ENCODE peak calls at places on chromosome 5, in nine cellular contexts. One of them, this sample, is unnamed.

GRCh38 chr5:144478532-144478931 is 307.9 kb downstream of the KCTD16 start:
- DNase-seq in sigmoid colon: no peak
- DNase-seq in A549: no peak
- DNase-seq in GM12878: no peak
- DNase-seq in SK-N-SH: no peak
- DNase-seq in ovary: no peak
- DNase-seq in tibial nerve: no peak
- DNase-seq in K562: no peak
- DNase-seq in transverse colon: no peak
- DNase-seq in this sample: no peak

GRCh38 chr5:168020522-168021294 is 270.7 kb upstream of the WWC1 start:
- DNase-seq in ovary: no peak
- DNase-seq in A549: no peak
- DNase-seq in sigmoid colon: no peak
- DNase-seq in K562: no peak
- DNase-seq in GM12878: no peak
- DNase-seq in SK-N-SH: no peak
- DNase-seq in tibial nerve: peak
- DNase-seq in transverse colon: no peak
- DNase-seq in this sample: no peak

GRCh38 chr5:163596536-163596935 is 91.1 kb downstream of the MAT2B start:
- DNase-seq in tibial nerve: no peak
- DNase-seq in A549: no peak
- DNase-seq in SK-N-SH: peak
- DNase-seq in ovary: no peak
- DNase-seq in sigmoid colon: no peak
- DNase-seq in K562: no peak
- DNase-seq in transverse colon: no peak
- DNase-seq in GM12878: no peak
- DNase-seq in this sample: no peak

GRCh38 chr5:109611505-109611904 is 78.2 kb upstream of the MAN2A1 start:
- DNase-seq in A549: no peak
- DNase-seq in transverse colon: no peak
- DNase-seq in SK-N-SH: no peak
- DNase-seq in K562: no peak
- DNase-seq in GM12878: no peak
- DNase-seq in ovary: no peak
- DNase-seq in sigmoid colon: no peak
- DNase-seq in tibial nerve: no peak
- DNase-seq in this sample: no peak

GRCh38 chr5:10856646-10857332 is 95.8 kb upstream of the DAP start:
- DNase-seq in sigmoid colon: no peak
- DNase-seq in transverse colon: peak
- DNase-seq in A549: peak
- DNase-seq in ovary: peak
- DNase-seq in SK-N-SH: peak
- DNase-seq in tibial nerve: peak
- DNase-seq in K562: peak
- DNase-seq in GM12878: no peak
- DNase-seq in this sample: peak

GRCh38 chr5:26945881-26946280 is 92.5 kb downstream of the CDH9 start:
- DNase-seq in tibial nerve: no peak
- DNase-seq in K562: no peak
- DNase-seq in transverse colon: no peak
- DNase-seq in A549: no peak
- DNase-seq in sigmoid colon: no peak
- DNase-seq in ovary: no peak
- DNase-seq in GM12878: no peak
- DNase-seq in SK-N-SH: no peak
- DNase-seq in this sample: no peak

GRCh38 chr5:126492939-126493338 is 69.7 kb downstream of the GRAMD2B start:
- DNase-seq in tibial nerve: no peak
- DNase-seq in sigmoid colon: no peak
- DNase-seq in GM12878: no peak
- DNase-seq in A549: peak
- DNase-seq in transverse colon: no peak
- DNase-seq in K562: peak
- DNase-seq in SK-N-SH: no peak
- DNase-seq in ovary: peak
- DNase-seq in this sample: no peak

GRCh38 chr5:111685969-111686368 is 71.0 kb downstream of the NREP start:
- DNase-seq in GM12878: no peak
- DNase-seq in ovary: no peak
- DNase-seq in tibial nerve: no peak
- DNase-seq in transverse colon: no peak
- DNase-seq in A549: peak
- DNase-seq in sigmoid colon: no peak
- DNase-seq in K562: peak
- DNase-seq in SK-N-SH: no peak
- DNase-seq in this sample: no peak

GRCh38 chr5:112854651-112855050 is 6.4 kb upstream of the SRP19 start:
- DNase-seq in SK-N-SH: no peak
- DNase-seq in ovary: no peak
- DNase-seq in K562: no peak
- DNase-seq in sigmoid colon: no peak
- DNase-seq in A549: no peak
- DNase-seq in GM12878: no peak
- DNase-seq in tibial nerve: no peak
- DNase-seq in transverse colon: no peak
- DNase-seq in this sample: no peak
- H3K4me3 ChIP-seq in SK-N-SH: no peak
- H3K4me3 ChIP-seq in ovary: no peak
- H3K4me3 ChIP-seq in K562: no peak
- H3K4me3 ChIP-seq in sigmoid colon: no peak
- H3K4me3 ChIP-seq in A549: no peak
- H3K4me3 ChIP-seq in GM12878: no peak
- H3K4me3 ChIP-seq in tibial nerve: no peak
- H3K4me3 ChIP-seq in transverse colon: no peak
- H3K4me3 ChIP-seq in this sample: no peak

DNA sequence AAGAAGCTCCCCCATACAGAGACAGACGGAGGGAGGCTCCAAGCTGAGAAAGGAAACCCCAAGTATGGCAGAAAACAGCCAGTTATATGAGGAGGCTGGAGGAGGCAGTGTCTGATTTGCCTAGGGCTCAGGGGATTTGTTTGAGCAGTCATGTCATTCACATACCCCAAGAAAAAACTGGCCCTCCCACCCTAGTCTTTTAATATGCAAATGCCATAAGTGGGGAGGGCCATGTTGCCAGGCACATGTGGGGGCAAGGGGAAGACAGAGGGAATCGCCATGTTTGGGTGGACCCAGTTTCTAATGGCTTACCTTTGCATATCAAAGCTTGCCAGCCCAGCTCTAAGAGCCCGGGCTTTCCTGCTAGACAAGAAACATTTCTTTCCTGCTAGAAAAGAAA is 1163.8 kb downstream of the TAF11L14 start:
- DNase-seq in SK-N-SH: no peak
- DNase-seq in sigmoid colon: no peak
- DNase-seq in K562: no peak
- DNase-seq in A549: no peak
- DNase-seq in GM12878: no peak
- DNase-seq in tibial nerve: no peak
- DNase-seq in ovary: no peak
- DNase-seq in transverse colon: no peak
- DNase-seq in this sample: no peak
- TF ChIP-seq EP300 in SK-N-SH: no peak
- TF ChIP-seq EP300 in sigmoid colon: no peak
- TF ChIP-seq EP300 in K562: no peak
- TF ChIP-seq EP300 in A549: no peak
- TF ChIP-seq EP300 in GM12878: no peak
- TF ChIP-seq EP300 in tibial nerve: no peak
- TF ChIP-seq EP300 in ovary: no peak
- TF ChIP-seq EP300 in transverse colon: no peak
- TF ChIP-seq EP300 in this sample: no peak

GRCh38 chr5:106843812-106844416 is 826.8 kb downstream of the EFNA5 start:
- DNase-seq in transverse colon: no peak
- DNase-seq in ovary: no peak
- DNase-seq in K562: no peak
- DNase-seq in sigmoid colon: no peak
- DNase-seq in GM12878: no peak
- DNase-seq in A549: peak
- DNase-seq in SK-N-SH: no peak
- DNase-seq in tibial nerve: no peak
- DNase-seq in this sample: no peak
- TF ChIP-seq CTCF in transverse colon: peak
- TF ChIP-seq CTCF in ovary: no peak
- TF ChIP-seq CTCF in K562: no peak
- TF ChIP-seq CTCF in sigmoid colon: no peak
- TF ChIP-seq CTCF in GM12878: peak
- TF ChIP-seq CTCF in A549: peak
- TF ChIP-seq CTCF in SK-N-SH: peak
- TF ChIP-seq CTCF in tibial nerve: no peak
- TF ChIP-seq CTCF in this sample: no peak

GRCh38 chr5:180251887-180252286 is 40.0 kb downstream of the MAPK9 start:
- DNase-seq in tibial nerve: no peak
- DNase-seq in transverse colon: no peak
- DNase-seq in SK-N-SH: no peak
- DNase-seq in K562: no peak
- DNase-seq in ovary: no peak
- DNase-seq in A549: no peak
- DNase-seq in GM12878: no peak
- DNase-seq in sigmoid colon: no peak
- DNase-seq in this sample: no peak

GRCh38 chr5:180250329-180250728 is 41.3 kb upstream of the RASGEF1C start:
- DNase-seq in A549: no peak
- DNase-seq in K562: no peak
- DNase-seq in sigmoid colon: no peak
- DNase-seq in GM12878: no peak
- DNase-seq in transverse colon: no peak
- DNase-seq in ovary: no peak
- DNase-seq in tibial nerve: no peak
- DNase-seq in SK-N-SH: no peak
- DNase-seq in this sample: no peak

GRCh38 chr5:180253036-180253824 is 38.7 kb downstream of the MAPK9 start:
- DNase-seq in sigmoid colon: no peak
- DNase-seq in ovary: no peak
- DNase-seq in tibial nerve: no peak
- DNase-seq in K562: no peak
- DNase-seq in A549: peak
- DNase-seq in SK-N-SH: no peak
- DNase-seq in transverse colon: no peak
- DNase-seq in GM12878: no peak
- DNase-seq in this sample: no peak

DNA sequence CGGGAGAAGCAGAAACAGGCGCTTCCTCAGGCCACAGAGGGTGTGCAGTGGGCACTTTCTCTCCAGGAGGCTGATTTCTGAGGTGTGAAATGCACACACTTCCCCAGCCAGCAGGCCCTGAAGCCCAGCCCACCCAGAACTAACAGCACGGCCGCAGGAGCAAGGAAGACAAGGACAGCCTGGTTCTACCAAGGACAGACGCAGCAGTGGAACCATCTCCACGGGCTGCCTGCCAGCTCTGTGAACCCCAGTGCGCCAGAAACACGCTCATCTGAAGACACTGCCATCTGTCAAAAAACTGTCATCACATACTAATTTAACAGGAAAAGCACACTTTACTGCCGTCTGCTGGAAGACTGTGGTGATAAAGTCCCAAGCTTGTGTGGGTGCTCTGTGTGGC is 40.7 kb downstream of the MAPK9 start:
- DNase-seq in transverse colon: no peak
- DNase-seq in sigmoid colon: no peak
- DNase-seq in GM12878: no peak
- DNase-seq in ovary: no peak
- DNase-seq in SK-N-SH: no peak
- DNase-seq in A549: no peak
- DNase-seq in tibial nerve: no peak
- DNase-seq in K562: no peak
- DNase-seq in this sample: no peak
- H3K4me3 ChIP-seq in transverse colon: no peak
- H3K4me3 ChIP-seq in sigmoid colon: no peak
- H3K4me3 ChIP-seq in GM12878: no peak
- H3K4me3 ChIP-seq in ovary: no peak
- H3K4me3 ChIP-seq in SK-N-SH: no peak
- H3K4me3 ChIP-seq in A549: no peak
- H3K4me3 ChIP-seq in tibial nerve: no peak
- H3K4me3 ChIP-seq in K562: no peak
- H3K4me3 ChIP-seq in this sample: no peak

GRCh38 chr5:132225165-132226032 is 2.3 kb downstream of the P4HA2 start:
- DNase-seq in ovary: peak
- DNase-seq in transverse colon: peak
- DNase-seq in tibial nerve: peak
- DNase-seq in GM12878: no peak
- DNase-seq in sigmoid colon: peak
- DNase-seq in SK-N-SH: peak
- DNase-seq in K562: no peak
- DNase-seq in A549: no peak
- DNase-seq in this sample: peak
- TF ChIP-seq EP300 in ovary: no peak
- TF ChIP-seq EP300 in transverse colon: peak
- TF ChIP-seq EP300 in tibial nerve: no peak
- TF ChIP-seq EP300 in GM12878: no peak
- TF ChIP-seq EP300 in sigmoid colon: peak
- TF ChIP-seq EP300 in SK-N-SH: no peak
- TF ChIP-seq EP300 in K562: no peak
- TF ChIP-seq EP300 in A549: no peak
- TF ChIP-seq EP300 in this sample: no peak

GRCh38 chr5:2779459-2779858 is 28.0 kb upstream of the IRX2 start:
- DNase-seq in ovary: no peak
- DNase-seq in GM12878: no peak
- DNase-seq in A549: no peak
- DNase-seq in sigmoid colon: no peak
- DNase-seq in SK-N-SH: no peak
- DNase-seq in tibial nerve: no peak
- DNase-seq in transverse colon: no peak
- DNase-seq in K562: no peak
- DNase-seq in this sample: no peak

GRCh38 chr5:2780421-2781171 is 29.1 kb upstream of the IRX2 start:
- DNase-seq in A549: no peak
- DNase-seq in ovary: no peak
- DNase-seq in SK-N-SH: no peak
- DNase-seq in K562: no peak
- DNase-seq in tibial nerve: no peak
- DNase-seq in sigmoid colon: no peak
- DNase-seq in GM12878: no peak
- DNase-seq in transverse colon: no peak
- DNase-seq in this sample: peak

GRCh38 chr5:2782658-2783057 is 31.2 kb upstream of the IRX2 start:
- DNase-seq in GM12878: no peak
- DNase-seq in A549: no peak
- DNase-seq in sigmoid colon: no peak
- DNase-seq in tibial nerve: no peak
- DNase-seq in K562: no peak
- DNase-seq in ovary: no peak
- DNase-seq in SK-N-SH: no peak
- DNase-seq in transverse colon: no peak
- DNase-seq in this sample: no peak

DNA sequence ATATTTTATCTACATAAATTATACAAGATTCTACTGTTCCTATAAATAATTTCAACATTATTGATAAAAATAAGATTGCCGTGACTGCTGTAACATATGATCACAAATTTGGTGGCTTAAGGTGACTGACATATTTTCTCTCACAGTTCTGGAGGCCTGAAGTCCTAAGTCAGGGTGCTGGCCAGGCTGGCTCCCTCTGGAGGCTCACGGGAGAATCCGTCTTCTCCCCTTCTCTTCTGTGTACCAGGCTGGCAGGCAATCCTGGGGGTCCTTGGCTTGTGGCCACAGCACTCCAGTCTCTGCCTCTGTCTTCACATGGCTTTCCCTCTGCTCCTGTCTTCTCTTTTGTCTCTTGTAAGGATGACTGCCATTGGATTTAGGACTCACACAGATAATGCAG is 31.7 kb upstream of the IRX2 start:
- DNase-seq in transverse colon: no peak
- DNase-seq in SK-N-SH: no peak
- DNase-seq in GM12878: no peak
- DNase-seq in tibial nerve: no peak
- DNase-seq in K562: no peak
- DNase-seq in A549: no peak
- DNase-seq in ovary: no peak
- DNase-seq in sigmoid colon: no peak
- DNase-seq in this sample: no peak
- TF ChIP-seq CTCF in transverse colon: no peak
- TF ChIP-seq CTCF in SK-N-SH: peak
- TF ChIP-seq CTCF in GM12878: no peak
- TF ChIP-seq CTCF in tibial nerve: no peak
- TF ChIP-seq CTCF in K562: peak
- TF ChIP-seq CTCF in A549: no peak
- TF ChIP-seq CTCF in ovary: no peak
- TF ChIP-seq CTCF in sigmoid colon: no peak
- TF ChIP-seq CTCF in this sample: peak

This sample was measured in upper lobe of left lung.